ENCODE peak calls at places on chromosome 13, in five cellular contexts. X is iPS-NIHi11; G is kidney tubule cell; C is H54; H is stimulated activated CD8-positive, alpha-beta memory T cell treated with anti-CD3 and anti-CD28 coated beads, Interleukin-4, amount 100 ng/mL, for 24 hours. W is an unnamed sample.
A peak's percentile ranks its signal among the peaks of the same experiment; 100 is the strongest.

GRCh38 chr13:110711778-110712070 is 1.8 kb upstream of the ING1 start:
- DNase-seq in X (no peak), G (peak; percentile 49), C (no peak), H (no peak), W (no peak)

GRCh38 chr13:110414283-110414682 is 107.2 kb downstream of the COL4A2 start:
- DNase-seq in X (no peak), G (no peak), C (no peak), H (no peak), W (no peak)

GRCh38 chr13:76745246-76746200 is 140.7 kb downstream of the KCTD12 start:
- DNase-seq in X (no peak), G (no peak), C (no peak), H (no peak), W (no peak)

GRCh38 chr13:47945738-47946137 is 55.3 kb downstream of the SUCLA2 start:
- DNase-seq in X (no peak), G (peak; percentile 67), C (no peak), H (no peak), W (no peak)

GRCh38 chr13:69178000-69178399 is 929.6 kb upstream of the ATXN8OS start:
- DNase-seq in X (no peak), G (no peak), C (no peak), H (no peak), W (no peak)

GRCh38 chr13:23547000-23547590 is 23.1 kb upstream of the TNFRSF19 start:
- DNase-seq in X (peak; percentile 66), G (peak; percentile 14), C (no peak), H (no peak), W (no peak)

GRCh38 chr13:26010487-26011207 is 41.2 kb downstream of the SHISA2 start:
- DNase-seq in X (no peak), G (no peak), C (no peak), H (no peak), W (no peak)

GRCh38 chr13:110560606-110561334 is 752 bp downstream of the RAB20 start:
- DNase-seq in X (peak; percentile 81), G (peak; percentile 50), C (no peak), H (no peak), W (no peak)

GRCh38 chr13:34011552-34012085 is 193.7 kb downstream of the RFC3 start:
- DNase-seq in X (no peak), G (no peak), C (no peak), H (no peak), W (no peak)

GRCh38 chr13:48962281-48962680 is 13.4 kb upstream of the FNDC3A start:
- DNase-seq in X (no peak), G (peak; percentile 35), C (no peak), H (no peak), W (no peak)

GRCh38 chr13:80276371-80277289 is 64.3 kb downstream of the SPRY2 start:
- DNase-seq in X (peak; percentile 56), G (peak; percentile 95), C (no peak), H (no peak), W (no peak)

GRCh38 chr13:50376895-50377575 is 361.8 kb downstream of the KCNRG start:
- DNase-seq in X (peak; percentile 43), G (peak; percentile 41), C (no peak), H (no peak), W (no peak)

W was measured in activated T-helper 1 cell treated with Interleukin-2 at 50 U/mL for 16 hours.